ENCODE peak calls at places on chromosomes 4 and X, in nine cellular contexts. S is heart left ventricle, E is GM23338, J is HEK293T, G is HL-60, F is occipital lobe, Q is AML-193, N is right cardiac atrium, W is colonic mucosa. T is an unnamed sample.

GRCh38 chr4:38821739-38822138 is 17.1 kb upstream of the TLR1 start:
- DNase-seq in S (no peak), E (no peak), J (no peak), G (no peak), F (no peak), Q (no peak), N (no peak), W (no peak), T (no peak)

GRCh38 chr4:112190684-112191083 is 40.9 kb upstream of the AP1AR start:
- DNase-seq in S (no peak), E (no peak), J (no peak), G (no peak), F (no peak), Q (no peak), N (no peak), W (no peak), T (no peak)

GRCh38 chr4:89416968-89417367 is 109.4 kb upstream of the GPRIN3 start:
- DNase-seq in S (no peak), E (no peak), J (no peak), G (no peak), F (no peak), Q (no peak), N (no peak), W (no peak), T (no peak)

GRCh38 chrX:20056704-20057103 is 60.0 kb downstream of the MAP7D2 start:
- DNase-seq in S (no peak), E (no peak), J (no peak), G (no peak), F (peak), Q (no peak), N (no peak), W (no peak), T (no peak)

GRCh38 chr4:155999743-156000142 is 46.1 kb upstream of the CTSO start:
- DNase-seq in S (peak), E (peak), J (peak), G (no peak), F (no peak), Q (no peak), N (no peak), W (no peak), T (no peak)

GRCh38 chrX:5644786-5645185 is 583.9 kb downstream of the NLGN4X start:
- DNase-seq in S (no peak), E (peak), J (no peak), G (no peak), F (no peak), Q (no peak), N (no peak), W (no peak), T (no peak)

GRCh38 chr4:176575141-176575731 is 217.5 kb downstream of the VEGFC start:
- DNase-seq in S (no peak), E (no peak), J (no peak), G (no peak), F (no peak), Q (no peak), N (no peak), W (no peak), T (no peak)

GRCh38 chr4:51895816-51896408 is 53.0 kb downstream of the DCUN1D4 start:
- DNase-seq in S (peak), E (peak), J (peak), G (peak), F (peak), Q (peak), N (peak), W (peak), T (peak)

GRCh38 chrX:123138473-123138872 is 45.6 kb upstream of the GRIA3 start:
- DNase-seq in S (no peak), E (no peak), J (no peak), G (no peak), F (no peak), Q (no peak), N (no peak), W (no peak), T (no peak)

GRCh38 chr4:185839770-185840169 is 27.8 kb upstream of the SORBS2 start:
- DNase-seq in S (no peak), E (peak), J (peak), G (no peak), F (no peak), Q (no peak), N (no peak), W (no peak), T (no peak)

GRCh38 chr4:151012836-151013235 is 2.2 kb downstream of the LRBA start:
- DNase-seq in S (no peak), E (peak), J (no peak), G (no peak), F (no peak), Q (no peak), N (no peak), W (peak), T (no peak)

GRCh38 chr4:124105212-124105611 is 607.3 kb downstream of the ANKRD50 start:
- DNase-seq in S (no peak), E (no peak), J (no peak), G (no peak), F (no peak), Q (no peak), N (no peak), W (no peak), T (no peak)

GRCh38 chr4:36392049-36392448 is 110.6 kb downstream of the DTHD1 start:
- DNase-seq in S (no peak), E (no peak), J (no peak), G (no peak), F (no peak), Q (no peak), N (no peak), W (no peak), T (no peak)

GRCh38 chrX:9310596-9310995 is 154.3 kb upstream of the TBL1X start:
- DNase-seq in S (no peak), E (no peak), J (no peak), G (no peak), F (no peak), Q (no peak), N (no peak), W (no peak), T (no peak)

GRCh38 chrX:154384284-154384892 is 5.3 kb downstream of the EMD start:
- DNase-seq in S (no peak), E (no peak), J (no peak), G (no peak), F (no peak), Q (no peak), N (peak), W (no peak), T (no peak)

GRCh38 chr4:590313-590841 is 14.3 kb upstream of the TMEM271 start:
- DNase-seq in S (no peak), E (no peak), J (no peak), G (no peak), F (no peak), Q (no peak), N (no peak), W (no peak), T (no peak)